ENCODE peak calls at places on chromosome 2, in eight cellular contexts. N is fibroblast of pulmonary artery; C is hypothalamus; T is NAMALWA; F is T-helper 9 cell; P is K562; J is activated effector memory CD4-positive, alpha-beta T cell treated with anti-CD3 and anti-CD28 coated beads, Interleukin-2, amount 50 U/mL, for 16 hours; G is ACHN. V is an unnamed sample.

GRCh38 chr2:26847663-26848335 is at the start of gene DPYSL5:
- DNase-seq in N (no peak), C (no peak), T (no peak), F (no peak), P (peak), J (no peak), G (peak), V (peak)

GRCh38 chr2:175154670-175155082 is 13.3 kb downstream of the ATF2 start:
- DNase-seq in N (peak), C (no peak), T (no peak), F (no peak), P (no peak), J (no peak), G (peak), V (peak)

GRCh38 chr2:222916229-222917197 is 55.7 kb downstream of the ACSL3 start:
- DNase-seq in N (no peak), C (no peak), T (no peak), F (no peak), P (no peak), J (no peak), G (no peak), V (no peak)

GRCh38 chr2:226474131-226474530 is 325.5 kb downstream of the IRS1 start:
- DNase-seq in N (no peak), C (no peak), T (no peak), F (no peak), P (no peak), J (no peak), G (no peak), V (peak)

GRCh38 chr2:140905078-140905781 is 1225.6 kb downstream of the LRP1B start:
- DNase-seq in N (no peak), C (no peak), T (no peak), F (no peak), P (no peak), J (no peak), G (no peak), V (no peak)

GRCh38 chr2:178796079-178796677 is 11.0 kb downstream of the TTN start:
- DNase-seq in N (peak), C (no peak), T (peak), F (no peak), P (peak), J (no peak), G (peak), V (no peak)

GRCh38 chr2:233458826-233459225 is 104.5 kb downstream of the DGKD start:
- DNase-seq in N (no peak), C (no peak), T (no peak), F (no peak), P (no peak), J (no peak), G (no peak), V (no peak)

GRCh38 chr2:15667579-15668556 is 76.2 kb downstream of the DDX1 start:
- DNase-seq in N (peak), C (no peak), T (no peak), F (no peak), P (no peak), J (no peak), G (no peak), V (no peak)

GRCh38 chr2:28394331-28394877 is 1.7 kb downstream of the FOSL2 start:
- DNase-seq in N (peak), C (no peak), T (no peak), F (no peak), P (no peak), J (peak), G (peak), V (peak)

GRCh38 chr2:239583171-239583878 is 182.5 kb upstream of the HDAC4 start:
- DNase-seq in N (no peak), C (no peak), T (no peak), F (no peak), P (no peak), J (peak), G (no peak), V (no peak)

GRCh38 chr2:58042486-58042970 is 4.1 kb upstream of the VRK2 start:
- DNase-seq in N (peak), C (no peak), T (no peak), F (no peak), P (peak), J (no peak), G (peak), V (peak)

GRCh38 chr2:65424391-65424790 is 8.0 kb downstream of the SPRED2 start:
- DNase-seq in N (no peak), C (no peak), T (no peak), F (no peak), P (no peak), J (no peak), G (no peak), V (no peak)

GRCh38 chr2:179963626-179964025 is 43.5 kb downstream of the CWC22 start:
- DNase-seq in N (peak), C (no peak), T (no peak), F (no peak), P (no peak), J (no peak), G (no peak), V (no peak)

GRCh38 chr2:59249441-59250330 is 1008.6 kb upstream of the FANCL start:
- DNase-seq in N (no peak), C (no peak), T (no peak), F (no peak), P (no peak), J (no peak), G (no peak), V (no peak)

GRCh38 chr2:110854355-110855081 is 122.1 kb downstream of the ACOXL start:
- DNase-seq in N (no peak), C (no peak), T (peak), F (no peak), P (no peak), J (no peak), G (peak), V (no peak)

GRCh38 chr2:237927986-237928385 is 38.8 kb upstream of the UBE2F start:
- DNase-seq in N (no peak), C (no peak), T (no peak), F (no peak), P (no peak), J (peak), G (no peak), V (no peak)

V was measured in Caki2.